ENCODE peak calls at places on chromosomes 3 and 15, in six cellular contexts. W is stimulated activated CD4-positive, alpha-beta T cell treated with anti-CD3 and anti-CD28 coated beads, Interleukin-2, amount 100 ng/mL, for 48 hours; R is HEK293T; P is lower leg skin; H is Right ventricle myocardium inferior; Q is GM20000. Y is an unnamed sample.

GRCh38 chr3:119637679-119638525 is 22.5 kb downstream of the POPDC2 start:
- DNase-seq in P (no peak), Q (peak), R (no peak), W (no peak), H (no peak), Y (no peak)

GRCh38 chr3:39429466-39429865 is 22.9 kb downstream of the RPSA start:
- DNase-seq in R (no peak), Q (no peak), H (no peak), P (no peak), W (no peak), Y (no peak)

GRCh38 chr3:127706785-127707351 is 34.1 kb downstream of the ABTB1 start:
- DNase-seq in H (no peak), R (no peak), P (no peak), Q (no peak), W (no peak), Y (peak)

GRCh38 chr3:141285570-141285969 is 53.9 kb downstream of the PXYLP1 start:
- DNase-seq in R (no peak), W (no peak), Q (no peak), H (no peak), P (no peak), Y (no peak)

GRCh38 chr15:28873585-28874139 is 12.1 kb upstream of the APBA2 start:
- DNase-seq in H (no peak), Q (no peak), W (no peak), P (no peak), R (no peak), Y (peak)

GRCh38 chr15:78265752-78266224 is 1.4 kb downstream of the DNAJA4 start:
- DNase-seq in P (no peak), Q (no peak), H (no peak), W (no peak), R (no peak), Y (no peak)

GRCh38 chr3:188350956-188351355 is 197.0 kb downstream of the LPP start:
- DNase-seq in R (no peak), Q (no peak), H (no peak), W (no peak), P (no peak), Y (no peak)

GRCh38 chr3:141644931-141645330 is 93.2 kb upstream of the RNF7 start:
- DNase-seq in W (peak), Q (peak), R (peak), P (peak), H (peak), Y (peak)

GRCh38 chr15:99481406-99481805 is 84.4 kb upstream of the MEF2A start:
- DNase-seq in W (no peak), R (no peak), Q (no peak), H (no peak), P (no peak), Y (no peak)

GRCh38 chr3:57755368-57756021 is 614 bp upstream of the SLMAP start:
- DNase-seq in H (no peak), Q (peak), W (no peak), R (peak), P (peak), Y (no peak)

GRCh38 chr3:106392905-106393304 is 524.1 kb upstream of the CBLB start:
- DNase-seq in P (no peak), W (no peak), Q (no peak), H (no peak), R (no peak), Y (no peak)

GRCh38 chr15:40439461-40440299 is 1.1 kb upstream of the BAHD1 start:
- DNase-seq in W (no peak), P (no peak), Q (peak), H (no peak), R (peak), Y (no peak)

GRCh38 chr3:188205992-188206416 is 52.0 kb downstream of the LPP start:
- DNase-seq in W (no peak), Q (no peak), P (no peak), H (no peak), R (peak), Y (no peak)

GRCh38 chr3:166284994-166285393 is 447.8 kb upstream of the BCHE start:
- DNase-seq in W (no peak), R (no peak), H (no peak), Q (no peak), P (no peak), Y (no peak)

GRCh38 chr15:66721501-66721937 is 19.5 kb downstream of the SMAD6 start:
- DNase-seq in R (no peak), W (no peak), P (no peak), Q (no peak), H (no peak), Y (no peak)

GRCh38 chr3:78912687-78913086 is 855.1 kb downstream of the ROBO1 start:
- DNase-seq in R (no peak), P (no peak), H (no peak), W (no peak), Q (no peak), Y (no peak)

GRCh38 chr3:78875851-78876250 is 891.9 kb downstream of the ROBO1 start:
- DNase-seq in H (no peak), Q (no peak), R (no peak), P (no peak), W (no peak), Y (no peak)

GRCh38 chr3:73453676-73454075 is 171.1 kb downstream of the PDZRN3 start:
- DNase-seq in H (no peak), W (no peak), Q (no peak), R (no peak), P (no peak), Y (no peak)

GRCh38 chr3:69585472-69585871 is 153.8 kb upstream of the MITF start:
- DNase-seq in H (no peak), Q (no peak), R (no peak), W (no peak), P (no peak), Y (no peak)

GRCh38 chr3:10495003-10495402 is 10.4 kb downstream of the ATP2B2 start:
- DNase-seq in H (peak), P (no peak), W (no peak), R (no peak), Q (no peak), Y (peak)

GRCh38 chr3:71232175-71232679 is 351.3 kb downstream of the FOXP1 start:
- DNase-seq in P (no peak), R (no peak), Q (no peak), H (no peak), W (no peak), Y (no peak)

GRCh38 chr15:35043380-35044095 is 41.6 kb downstream of the NANOGP8 start:
- DNase-seq in P (no peak), H (no peak), R (no peak), Q (no peak), W (no peak), Y (no peak)